ENCODE peak calls at places on chromosomes 16 and 17, in six cellular contexts. Q is uterus; N is mesendoderm; X is epithelial cell of prostate; O is CD8-positive, alpha-beta T cell; B is heart right ventricle. L is an unnamed sample.

GRCh38 chr17:36941265-36942021 is 4.2 kb downstream of the LHX1 start:
- DNase-seq in N (no peak), O (no peak), X (no peak), Q (no peak), B (no peak), L (no peak)

GRCh38 chr17:15951368-15952047 is 6.6 kb downstream of the ADORA2B start:
- DNase-seq in N (no peak), Q (no peak), O (no peak), B (no peak), X (no peak), L (no peak)

GRCh38 chr17:20189979-20190378 is 180.8 kb downstream of the SPECC1 start:
- DNase-seq in N (no peak), X (no peak), O (no peak), B (no peak), Q (no peak), L (no peak)

GRCh38 chr16:78697426-78697825 is 598.0 kb downstream of the WWOX start:
- DNase-seq in Q (no peak), N (no peak), O (no peak), B (no peak), X (no peak), L (no peak)

GRCh38 chr16:27317320-27317719 is 3.5 kb downstream of the IL4R start:
- DNase-seq in B (no peak), X (peak), N (no peak), Q (no peak), O (no peak), L (no peak)

GRCh38 chr17:6608321-6608720 is 32.2 kb downstream of the KIAA0753 start:
- DNase-seq in O (no peak), Q (no peak), B (no peak), X (no peak), N (no peak), L (no peak)

GRCh38 chr16:73189132-73189531 is 141.2 kb upstream of the ZFHX3 start:
- DNase-seq in B (no peak), N (no peak), X (no peak), O (no peak), Q (no peak), L (no peak)

GRCh38 chr16:20747030-20747816 is 5.6 kb upstream of the THUMPD1 start:
- DNase-seq in X (no peak), O (no peak), B (no peak), N (peak), Q (no peak), L (no peak)

GRCh38 chr17:47732399-47733046 is 513 bp upstream of the TBX21 start:
- DNase-seq in Q (no peak), N (peak), O (no peak), X (no peak), B (no peak), L (no peak)

GRCh38 chr16:19472487-19472886 is 49.4 kb downstream of the GDE1 start:
- DNase-seq in X (no peak), B (no peak), N (no peak), Q (no peak), O (no peak), L (no peak)

GRCh38 chr17:3043737-3044365 is 19.6 kb downstream of the OR1D5 start:
- DNase-seq in X (no peak), B (no peak), Q (no peak), O (no peak), N (peak), L (no peak)

GRCh38 chr17:31550389-31551056 is 159.0 kb downstream of the RAB11FIP4 start:
- DNase-seq in O (no peak), B (no peak), X (no peak), Q (no peak), N (no peak), L (no peak)

GRCh38 chr17:22203208-22203715 is 510.9 kb downstream of the KCNJ18 start:
- DNase-seq in Q (no peak), B (no peak), X (no peak), O (no peak), N (no peak), L (no peak)

GRCh38 chr16:81632392-81633146 is 146.5 kb upstream of the PLCG2 start:
- DNase-seq in Q (no peak), X (peak), B (no peak), O (peak), N (no peak), L (no peak)

GRCh38 chr17:12756786-12757185 is 32.5 kb upstream of the ARHGAP44 start:
- DNase-seq in B (no peak), N (no peak), X (no peak), O (no peak), Q (no peak), L (no peak)

GRCh38 chr16:74601131-74601871 is 5.6 kb downstream of the GLG1 start:
- DNase-seq in B (no peak), O (peak), X (no peak), Q (no peak), N (no peak), L (no peak)

GRCh38 chr16:47887496-47887895 is 268.3 kb downstream of the ABCC12 start:
- DNase-seq in O (no peak), B (no peak), X (peak), Q (no peak), N (peak), L (no peak)

GRCh38 chr17:2223617-2223927 is 80.0 kb downstream of the SMG6 start:
- DNase-seq in N (no peak), Q (no peak), O (no peak), X (no peak), B (no peak), L (no peak)

GRCh38 chr17:40417258-40417608 is 463 bp downstream of the TOP2A start:
- DNase-seq in B (no peak), X (no peak), N (peak), O (no peak), Q (no peak), L (no peak)

GRCh38 chr16:23491490-23492391 is 18.6 kb downstream of the GGA2 start:
- DNase-seq in X (no peak), Q (no peak), O (no peak), B (no peak), N (no peak), L (no peak)

GRCh38 chr17:59963738-59964454 is 644 bp downstream of the RNFT1 start:
- DNase-seq in O (peak), Q (peak), N (peak), X (no peak), B (peak), L (no peak)

GRCh38 chr16:8816967-8817662 is 19.5 kb downstream of the PMM2 start:
- DNase-seq in O (no peak), X (no peak), B (no peak), N (no peak), Q (no peak), L (no peak)

GRCh38 chr17:82615084-82616020 is 32.9 kb downstream of the WDR45B start:
- DNase-seq in B (no peak), X (no peak), Q (no peak), O (no peak), N (peak), L (no peak)

GRCh38 chr16:70331588-70332358 is 14.9 kb upstream of the DDX19A start:
- DNase-seq in N (peak), Q (peak), X (no peak), B (no peak), O (no peak), L (no peak)

GRCh38 chr16:3690470-3690918 is 26.8 kb downstream of the TRAP1 start:
- DNase-seq in N (peak), X (peak), B (peak), Q (peak), O (peak), L (peak)
- H3K27ac ChIP-seq in N (no peak), X (no peak), B (no peak), Q (peak), O (no peak), L (no peak)

DNA sequence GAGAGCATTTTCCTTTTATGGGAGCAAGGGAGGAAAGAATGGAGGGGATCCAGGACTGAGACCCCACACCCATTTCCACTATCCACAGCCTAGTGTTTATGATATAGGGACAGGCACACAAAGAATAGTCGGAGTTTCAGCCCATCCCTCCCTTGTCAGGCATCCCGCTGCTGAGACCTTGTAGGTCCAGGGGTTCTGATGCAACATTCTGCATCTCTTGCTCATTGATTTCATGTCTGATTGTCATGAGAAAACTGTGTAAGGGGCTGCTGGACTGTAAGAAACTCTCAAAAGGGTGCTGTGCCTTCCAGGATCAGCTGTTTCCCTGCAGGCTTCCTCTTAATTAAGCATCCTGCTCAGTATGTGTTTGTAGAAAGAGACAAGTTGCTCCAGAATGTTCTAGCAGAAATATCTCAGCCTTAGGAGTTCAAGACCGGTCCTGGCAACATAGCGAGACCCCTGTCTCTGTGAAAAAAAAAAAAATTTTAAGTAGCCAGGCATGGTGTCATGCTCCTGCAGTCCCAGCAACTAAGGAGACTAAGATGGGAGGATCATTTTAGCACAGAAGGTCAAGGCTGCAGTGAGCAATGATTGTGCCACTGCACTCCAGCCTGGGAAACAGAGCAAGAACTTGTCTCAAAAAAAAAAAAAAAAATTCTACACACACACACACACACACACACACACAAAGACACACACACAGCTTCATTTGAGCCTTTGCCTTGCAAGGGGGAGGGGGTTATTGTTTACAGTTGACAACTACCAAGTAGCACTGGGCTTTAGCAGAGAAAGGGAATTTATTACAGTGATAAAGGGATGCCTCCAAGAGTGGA is 5.1 kb upstream of the POLR3E start:
- DNase-seq in N (peak), B (no peak), O (no peak), Q (no peak), X (no peak), L (no peak)
- H3K27ac ChIP-seq in N (no peak), B (no peak), O (no peak), Q (no peak), X (no peak), L (no peak)

GRCh38 chr16:16063685-16064084 is 114.3 kb downstream of the ABCC1 start:
- DNase-seq in X (no peak), O (no peak), B (no peak), N (no peak), Q (no peak), L (no peak)
- H3K27ac ChIP-seq in X (no peak), O (no peak), B (no peak), N (no peak), Q (no peak), L (peak)

DNA sequence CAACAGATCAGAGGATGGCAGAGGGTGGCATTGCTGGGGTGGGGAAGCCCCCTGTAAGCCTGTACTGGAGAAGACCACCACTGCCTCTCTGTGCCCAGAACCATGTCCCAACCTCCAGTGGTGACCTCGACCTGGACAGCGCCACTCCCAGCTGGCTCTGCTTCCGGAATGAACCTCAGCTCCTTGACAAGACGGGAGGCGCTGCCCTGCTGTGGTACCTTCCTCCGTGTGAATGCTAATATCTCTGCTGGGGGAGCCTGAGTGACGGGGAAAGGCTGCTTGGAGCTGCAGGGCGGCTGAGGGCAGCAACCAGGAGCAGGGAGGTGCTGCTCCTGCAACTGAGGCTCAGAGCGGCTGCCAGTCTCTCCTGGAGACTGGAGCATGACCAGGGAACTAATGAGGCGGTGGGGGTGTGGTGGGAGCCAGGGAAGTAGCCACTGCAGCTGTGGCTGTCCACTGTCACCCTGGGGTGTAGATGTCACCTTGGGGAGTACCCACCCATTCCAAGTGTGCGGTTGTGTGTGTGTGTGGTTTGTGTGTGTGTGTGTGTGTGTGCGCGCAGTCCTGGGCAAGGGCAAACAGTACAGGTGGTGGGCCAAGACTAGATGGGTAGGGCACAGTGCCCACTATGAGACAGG is 6.2 kb downstream of the PRCD start:
- DNase-seq in X (no peak), N (no peak), Q (no peak), B (no peak), O (no peak), L (no peak)
- H3K27ac ChIP-seq in X (peak), N (no peak), Q (no peak), B (no peak), O (no peak), L (no peak)

GRCh38 chr17:7716901-7717755 is at the start of gene DNAH2:
- DNase-seq in Q (peak), N (peak), X (peak), O (no peak), B (peak), L (peak)
- H3K27ac ChIP-seq in Q (peak), N (peak), X (peak), O (no peak), B (no peak), L (peak)

GRCh38 chr17:64005734-64006167 is 7.6 kb downstream of the PRR29 start:
- DNase-seq in N (no peak), B (no peak), Q (no peak), X (no peak), O (no peak), L (no peak)
- H3K27ac ChIP-seq in N (no peak), B (peak), Q (peak), X (no peak), O (no peak), L (no peak)

GRCh38 chr16:12319464-12320030 is 343.0 kb downstream of the SNX29 start:
- DNase-seq in Q (no peak), B (no peak), X (no peak), O (no peak), N (peak), L (no peak)
- H3K27ac ChIP-seq in Q (no peak), B (no peak), X (no peak), O (no peak), N (no peak), L (no peak)